ENCODE peak calls at places on chromosomes 2 and 18, in eight cellular contexts. M is K562, W is transverse colon, O is right lobe of liver, V is adrenal gland, J is endothelial cell of umbilical vein, S is HepG2, A is heart left ventricle. L is an unnamed sample.
A peak's percentile ranks its signal among the peaks of the same experiment; 100 is the strongest.

GRCh38 chr18:41025666-41026065 is 929.4 kb upstream of the PIK3C3 start:
- DNase-seq in M (no peak), W (no peak), O (no peak), V (no peak), J (no peak), S (no peak), A (no peak), L (no peak)

GRCh38 chr2:145158051-145158586 is 638.2 kb upstream of the ZEB2 start:
- DNase-seq in M (no peak), W (peak; percentile 24), O (peak; percentile 20), V (no peak), J (no peak), S (no peak), A (peak; percentile 43), L (no peak)

GRCh38 chr2:124091721-124092120 is 66.6 kb downstream of the CNTNAP5 start:
- DNase-seq in M (no peak), W (no peak), O (no peak), V (no peak), J (no peak), S (no peak), A (no peak), L (no peak)

GRCh38 chr2:137202310-137202709 is 437.0 kb downstream of the THSD7B start:
- DNase-seq in M (no peak), W (no peak), O (no peak), V (no peak), J (no peak), S (no peak), A (no peak), L (no peak)

GRCh38 chr2:128445533-128445900 is 126.8 kb upstream of the HS6ST1 start:
- DNase-seq in M (no peak), W (no peak), O (no peak), V (peak; percentile 9), J (no peak), S (no peak), A (no peak), L (no peak)

GRCh38 chr2:148540022-148540421 is 104.5 kb upstream of the EPC2 start:
- DNase-seq in M (no peak), W (no peak), O (no peak), V (no peak), J (no peak), S (no peak), A (no peak), L (no peak)

GRCh38 chr2:86633094-86633740 is 9.6 kb upstream of the RNF103 start:
- DNase-seq in M (no peak), W (peak; percentile 35), O (no peak), V (no peak), J (no peak), S (no peak), A (peak; percentile 33), L (no peak)

GRCh38 chr2:70873541-70873940 is 37.9 kb upstream of the CD207 start:
- DNase-seq in M (no peak), W (no peak), O (no peak), V (no peak), J (no peak), S (no peak), A (no peak), L (no peak)

GRCh38 chr2:219509780-219510511 is 4.3 kb upstream of the ASIC4 start:
- DNase-seq in M (peak; percentile 92), W (peak; percentile 57), O (peak; percentile 56), V (peak; percentile 53), J (peak; percentile 60), S (peak; percentile 60), A (no peak), L (no peak)

GRCh38 chr2:216446343-216446742 is 34.1 kb downstream of the SMARCAL1 start:
- DNase-seq in M (no peak), W (no peak), O (no peak), V (no peak), J (no peak), S (no peak), A (no peak), L (no peak)

GRCh38 chr2:85431787-85432186 is 13.3 kb downstream of the SH2D6 start:
- DNase-seq in M (no peak), W (no peak), O (no peak), V (no peak), J (no peak), S (no peak), A (no peak), L (no peak)

GRCh38 chr2:114065731-114066130 is 175.8 kb downstream of the ACTR3 start:
- DNase-seq in M (no peak), W (no peak), O (no peak), V (no peak), J (no peak), S (no peak), A (no peak), L (no peak)

GRCh38 chr2:234164499-234165409 is 114.3 kb downstream of the SPP2 start:
- DNase-seq in M (no peak), W (no peak), O (no peak), V (no peak), J (peak; percentile 33), S (no peak), A (no peak), L (no peak)

GRCh38 chr2:236748801-236749200 is 179.2 kb downstream of the ACKR3 start:
- DNase-seq in M (no peak), W (no peak), O (no peak), V (no peak), J (peak; percentile 44), S (no peak), A (peak; percentile 34), L (no peak)

GRCh38 chr2:68653034-68653433 is 9.7 kb downstream of the PROKR1 start:
- DNase-seq in M (no peak), W (no peak), O (no peak), V (no peak), J (no peak), S (no peak), A (no peak), L (no peak)

GRCh38 chr18:29147944-29148343 is 971.0 kb upstream of the CDH2 start:
- DNase-seq in M (no peak), W (no peak), O (no peak), V (no peak), J (peak; percentile 45), S (no peak), A (no peak), L (no peak)

GRCh38 chr18:70421471-70421870 is 132.6 kb downstream of the SOCS6 start:
- DNase-seq in M (no peak), W (no peak), O (no peak), V (no peak), J (peak; percentile 85), S (no peak), A (no peak), L (no peak)

GRCh38 chr18:70420151-70420898 is 131.5 kb downstream of the SOCS6 start:
- DNase-seq in M (no peak), W (no peak), O (no peak), V (no peak), J (peak; percentile 51), S (peak; percentile 74), A (no peak), L (no peak)

GRCh38 chr18:70423120-70423519 is 134.3 kb downstream of the SOCS6 start:
- DNase-seq in M (no peak), W (peak; percentile 16), O (no peak), V (no peak), J (peak; percentile 24), S (no peak), A (no peak), L (no peak)

GRCh38 chr18:70423988-70424387 is 135.1 kb downstream of the SOCS6 start:
- DNase-seq in M (no peak), W (peak; percentile 26), O (no peak), V (no peak), J (no peak), S (no peak), A (no peak), L (no peak)

GRCh38 chr18:70422061-70422965 is 133.5 kb downstream of the SOCS6 start:
- DNase-seq in M (no peak), W (peak; percentile 68), O (peak; percentile 84), V (peak; percentile 89), J (peak; percentile 99), S (peak; percentile 35), A (peak; percentile 72), L (no peak)
- H3K27ac ChIP-seq in M (no peak overlapping the region), W (peak overlapping the region; percentile 54), O (peak overlapping the region; percentile 74), V (peak overlapping the region; percentile 39), J (peak overlapping the region; percentile 99), S (no peak overlapping the region), A (peak overlapping the region; percentile 28), L (peak overlapping the region; percentile 77)

GRCh38 chr2:100780203-100781008 is 39.5 kb upstream of the NPAS2 start:
- DNase-seq in M (no peak), W (peak; percentile 29), O (no peak), V (no peak), J (peak; percentile 59), S (peak; percentile 100), A (peak; percentile 16), L (no peak)
- TF ChIP-seq POLR2A in M (no peak), W (no peak), O (no peak), V (no peak), J (no peak), S (peak; percentile 85), A (no peak), L (no peak)

GRCh38 chr18:23683671-23684070 is 5.6 kb upstream of the LAMA3 start:
- DNase-seq in M (no peak), W (no peak), O (no peak), V (no peak), J (no peak), S (no peak), A (no peak), L (no peak)
- H3K27ac ChIP-seq in M (no peak overlapping the region), W (no peak overlapping the region), O (no peak overlapping the region), V (no peak overlapping the region), J (no peak overlapping the region), S (no peak overlapping the region), A (no peak overlapping the region), L (no peak overlapping the region)

GRCh38 chr18:55555628-55556027 is 32.4 kb downstream of the TCF4 start:
- DNase-seq in M (no peak), W (no peak), O (no peak), V (no peak), J (no peak), S (no peak), A (no peak), L (no peak)

GRCh38 chr18:55549474-55550104 is 38.4 kb downstream of the TCF4 start:
- DNase-seq in M (peak; percentile 53), W (no peak), O (no peak), V (no peak), J (no peak), S (no peak), A (no peak), L (no peak)

GRCh38 chr18:55557211-55557610 is 30.8 kb downstream of the TCF4 start:
- DNase-seq in M (no peak), W (no peak), O (no peak), V (no peak), J (no peak), S (no peak), A (no peak), L (no peak)

GRCh38 chr18:55551227-55551626 is 36.8 kb downstream of the TCF4 start:
- DNase-seq in M (no peak), W (no peak), O (no peak), V (no peak), J (no peak), S (no peak), A (no peak), L (no peak)

DNA sequence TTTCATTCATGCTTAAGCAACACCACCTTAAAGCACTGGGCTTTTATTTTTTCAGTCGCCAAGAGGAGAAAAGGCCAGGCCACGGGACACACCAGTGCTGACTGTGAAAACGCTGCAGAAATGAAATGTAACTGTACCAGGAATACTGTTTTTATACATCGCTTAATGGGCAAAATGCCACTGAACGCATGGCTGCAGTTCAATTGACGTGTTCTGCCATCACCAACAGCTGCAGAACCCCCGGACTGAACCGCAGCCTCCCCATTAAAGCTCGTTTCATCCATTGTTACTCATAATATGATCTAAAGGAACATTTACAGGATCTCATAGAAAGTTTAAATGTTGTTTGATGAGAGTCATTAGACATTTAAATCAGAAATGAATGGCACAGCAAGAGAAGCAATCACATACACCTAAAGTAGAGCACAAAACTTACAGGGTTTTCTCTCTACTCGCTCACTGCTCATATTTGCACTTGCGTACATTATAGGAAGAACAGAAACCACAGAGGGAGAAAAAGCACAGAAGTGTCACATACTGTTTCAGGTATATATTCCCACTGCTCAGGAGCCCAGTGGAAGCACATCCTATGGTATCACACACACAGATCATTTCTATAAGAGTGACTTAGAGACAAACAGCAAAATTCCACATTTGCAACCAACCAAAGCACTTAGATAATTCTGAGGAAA is 35.3 kb downstream of the TCF4 start:
- DNase-seq in M (no peak), W (no peak), O (no peak), V (no peak), J (no peak), S (no peak), A (no peak), L (no peak)
- TF ChIP-seq POLR2A in M (no peak), W (no peak), O (no peak), V (no peak), J (no peak), S (no peak), A (no peak), L (no peak)